ENCODE peak calls at places on chromosome 13, in four cellular contexts. O is astrocyte of the spinal cord; I is retinal pigment epithelial cell; A is stimulated activated CD8-positive, alpha-beta memory T cell treated with anti-CD3 and anti-CD28 coated beads, Interleukin-4, amount 100 ng/mL, for 24 hours. V is an unnamed sample.

GRCh38 chr13:44313674-44314073 is 60.0 kb upstream of the SERP2 start:
- DNase-seq in O (peak; percentile 86), I (no peak), A (no peak), V (no peak)

GRCh38 chr13:34011552-34012085 is 193.7 kb downstream of the RFC3 start:
- DNase-seq in O (peak; percentile 21), I (no peak), A (no peak), V (no peak)

GRCh38 chr13:94175076-94175475 is 304.4 kb downstream of the DCT start:
- DNase-seq in O (no peak), I (no peak), A (no peak), V (no peak)

GRCh38 chr13:101681834-101682233 is 229.4 kb downstream of the ITGBL1 start:
- DNase-seq in O (peak; percentile 27), I (no peak), A (no peak), V (no peak)

GRCh38 chr13:42022796-42023493 is 25.5 kb upstream of the DGKH start:
- DNase-seq in O (peak; percentile 74), I (no peak), A (no peak), V (no peak)

GRCh38 chr13:35460061-35460460 is 16.4 kb downstream of the MAB21L1 start:
- DNase-seq in O (no peak), I (no peak), A (no peak), V (no peak)

GRCh38 chr13:76523740-76524382 is 362.3 kb downstream of the KCTD12 start:
- DNase-seq in O (no peak), I (no peak), A (no peak), V (no peak)

GRCh38 chr13:64453831-64454230 is 2776.3 kb downstream of the PCDH9 start:
- DNase-seq in O (no peak), I (no peak), A (no peak), V (no peak)

GRCh38 chr13:50457430-50458393 is 385.8 kb downstream of the DLEU7 start:
- DNase-seq in O (no peak), I (no peak), A (no peak), V (no peak)

GRCh38 chr13:80215368-80215767 is 125.6 kb downstream of the SPRY2 start:
- DNase-seq in O (peak; percentile 71), I (no peak), A (no peak), V (no peak)

GRCh38 chr13:96492758-96493157 is 402.9 kb downstream of the HS6ST3 start:
- DNase-seq in O (no peak), I (no peak), A (no peak), V (no peak)

GRCh38 chr13:114097893-114098688 is 34.3 kb downstream of the RASA3 start:
- DNase-seq in O (no peak), I (no peak), A (no peak), V (no peak)

GRCh38 chr13:46386996-46387851 is at the start of gene RUBCNL:
- DNase-seq in O (peak; percentile 38), I (no peak), A (peak; percentile 22), V (peak; percentile 70)

GRCh38 chr13:72230131-72230530 is 363.1 kb upstream of the DACH1 start:
- DNase-seq in O (no peak), I (no peak), A (no peak), V (no peak)

GRCh38 chr13:109885235-109885634 is 98.9 kb upstream of the IRS2 start:
- DNase-seq in O (no peak), I (no peak), A (no peak), V (no peak)